ENCODE peak calls at places on chromosomes 12 and 14, in eight cellular contexts. A, H, W, P, L, J, O and R are unnamed samples.

GRCh38 chr12:93785262-93786010 is 108.3 kb downstream of the CRADD start:
- DNase-seq in P (peak), J (peak), L (peak), W (no peak), A (no peak), O (no peak), H (peak), R (no peak)

GRCh38 chr12:109894939-109895338 is 5.1 kb upstream of the TCHP start:
- DNase-seq in H (no peak), P (no peak), W (no peak), A (no peak), J (no peak), O (no peak), L (no peak), R (no peak)

GRCh38 chr12:7079826-7080125 is 12.5 kb downstream of the C1R start:
- DNase-seq in H (peak), L (peak), P (no peak), O (no peak), W (no peak), A (no peak), J (no peak), R (no peak)

GRCh38 chr14:80304125-80304766 is 92.9 kb upstream of the DIO2 start:
- DNase-seq in W (no peak), P (peak), A (no peak), H (no peak), J (no peak), O (no peak), L (peak), R (no peak)

GRCh38 chr14:35215110-35215872 is 76.9 kb upstream of the PSMA6 start:
- DNase-seq in O (no peak), A (no peak), P (peak), W (no peak), J (no peak), H (no peak), L (peak), R (no peak)

GRCh38 chr12:33061844-33062243 is 165.3 kb upstream of the PKP2 start:
- DNase-seq in A (no peak), H (no peak), W (no peak), L (no peak), J (no peak), P (no peak), O (no peak), R (no peak)

GRCh38 chr12:5565933-5566632 is 134.2 kb downstream of the NTF3 start:
- DNase-seq in W (no peak), L (no peak), P (no peak), H (no peak), J (no peak), O (no peak), A (no peak), R (no peak)

GRCh38 chr12:19034937-19035336 is 94.6 kb upstream of the PLEKHA5 start:
- DNase-seq in O (no peak), H (no peak), W (no peak), L (no peak), J (no peak), A (no peak), P (no peak), R (no peak)

GRCh38 chr14:96634896-96635295 is 132.7 kb downstream of the PAPOLA start:
- DNase-seq in L (no peak), H (no peak), A (no peak), O (no peak), J (no peak), P (no peak), W (no peak), R (no peak)

GRCh38 chr12:110546339-110546738 is 36.8 kb downstream of the PPTC7 start:
- DNase-seq in J (no peak), L (peak), O (no peak), A (no peak), W (no peak), H (peak), P (no peak), R (no peak)

GRCh38 chr12:51174501-51174900 is 1.6 kb upstream of the TFCP2 start:
- DNase-seq in A (no peak), H (no peak), O (no peak), W (no peak), J (no peak), P (no peak), L (no peak), R (no peak)

GRCh38 chr12:93857917-93858513 is 180.8 kb downstream of the CRADD start:
- DNase-seq in P (no peak), L (no peak), O (no peak), J (no peak), A (no peak), H (no peak), W (no peak), R (no peak)

GRCh38 chr12:80470403-80470802 is 26.4 kb downstream of the PTPRQ start:
- DNase-seq in L (no peak), H (no peak), A (no peak), O (no peak), P (no peak), W (no peak), J (no peak), R (no peak)

GRCh38 chr12:118212627-118213026 is 76.7 kb downstream of the PEBP1 start:
- DNase-seq in P (no peak), A (no peak), O (no peak), J (no peak), L (no peak), H (no peak), W (no peak), R (no peak)

GRCh38 chr14:24631749-24632335 is 2.1 kb downstream of the GZMB start:
- DNase-seq in H (no peak), J (no peak), W (no peak), O (no peak), P (no peak), A (no peak), L (no peak), R (no peak)

GRCh38 chr14:92161521-92161920 is 39.8 kb downstream of the CPSF2 start:
- DNase-seq in J (no peak), L (no peak), H (no peak), P (no peak), A (no peak), O (no peak), W (no peak), R (no peak)

GRCh38 chr14:64906022-64906421 is 8.2 kb upstream of the CHURC1 start:
- DNase-seq in H (no peak), W (no peak), J (no peak), A (no peak), L (no peak), O (no peak), P (no peak), R (no peak)

GRCh38 chr12:31261744-31262143 is 64.2 kb downstream of the SINHCAF start:
- DNase-seq in O (no peak), A (no peak), J (no peak), P (no peak), L (no peak), H (no peak), W (no peak), R (no peak)

GRCh38 chr12:98221243-98221808 is 294.1 kb upstream of the TMPO start:
- DNase-seq in O (no peak), W (no peak), J (no peak), A (no peak), L (no peak), H (no peak), P (no peak), R (no peak)

GRCh38 chr14:77622562-77622961 is 6.1 kb upstream of the SPTLC2 start:
- DNase-seq in P (no peak), H (no peak), J (no peak), O (no peak), A (peak), W (no peak), L (no peak), R (no peak)

GRCh38 chr12:49974231-49974675 is 1.5 kb downstream of the AQP6 start:
- DNase-seq in O (no peak), J (no peak), L (peak), H (no peak), W (no peak), A (peak), P (peak), R (no peak)

GRCh38 chr14:77151245-77151644 is 9.7 kb upstream of the ZDHHC22 start:
- DNase-seq in W (peak), J (no peak), O (no peak), H (no peak), P (no peak), L (peak), A (no peak), R (no peak)

GRCh38 chr14:36105401-36105800 is 71.1 kb downstream of the PTCSC3 start:
- DNase-seq in H (no peak), A (no peak), W (peak), P (no peak), L (peak), J (no peak), O (no peak), R (no peak)

GRCh38 chr12:72330784-72331183 is 58.6 kb downstream of the TRHDE start:
- DNase-seq in W (no peak), J (no peak), H (no peak), L (no peak), P (no peak), A (no peak), O (no peak), R (no peak)

GRCh38 chr12:72330291-72330690 is 58.1 kb downstream of the TRHDE start:
- DNase-seq in H (no peak), L (peak), A (no peak), W (peak), O (no peak), P (no peak), J (no peak), R (no peak)
- TF ChIP-seq CTCF in H (no peak), L (no peak), A (no peak), W (no peak), O (no peak), P (no peak), J (no peak), R (no peak)

GRCh38 chr14:72892103-72892878 is 1.6 kb downstream of the DPF3 start:
- DNase-seq in H (no peak), W (peak), A (no peak), L (peak), J (no peak), P (no peak), O (no peak), R (no peak)
- TF ChIP-seq CTCF in H (no peak), W (no peak), A (no peak), L (no peak), J (no peak), P (no peak), O (no peak), R (no peak)

DNA sequence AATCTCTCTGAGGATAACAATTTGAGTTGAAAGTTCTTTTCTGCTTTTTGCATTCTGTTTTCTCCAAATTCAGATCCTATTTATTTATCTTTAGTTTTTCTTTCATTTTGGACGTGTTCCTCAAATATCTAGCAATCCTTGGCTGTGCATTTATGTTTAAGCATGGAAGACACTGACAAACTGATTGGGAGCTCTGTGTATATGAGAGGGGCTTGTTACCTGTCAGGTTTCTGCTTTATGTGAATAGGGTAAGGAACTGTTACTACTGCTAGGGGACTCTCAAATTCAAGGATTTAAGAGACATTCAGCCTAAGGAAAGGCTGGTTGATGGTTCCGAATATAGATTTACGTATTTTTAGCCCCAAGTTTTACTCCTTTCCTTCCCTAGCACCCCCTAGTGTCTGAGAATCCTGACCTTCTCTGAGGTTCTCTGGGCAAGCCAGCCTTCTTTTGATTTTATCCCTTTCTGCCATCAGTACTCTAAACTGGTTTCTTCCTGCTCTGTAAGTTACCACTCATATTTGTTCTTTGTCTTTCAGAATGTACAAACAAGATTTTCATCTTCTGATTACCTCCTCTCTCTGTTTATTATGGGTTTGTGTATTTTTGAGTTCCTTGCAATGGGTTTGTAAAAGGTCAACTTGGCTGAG is 30.5 kb downstream of the YLPM1 start:
- DNase-seq in W (no peak), L (peak), A (no peak), P (no peak), J (no peak), O (no peak), H (no peak), R (no peak)
- TF ChIP-seq CTCF in W (no peak), L (peak), A (no peak), P (peak), J (peak), O (peak), H (peak), R (no peak)

DNA sequence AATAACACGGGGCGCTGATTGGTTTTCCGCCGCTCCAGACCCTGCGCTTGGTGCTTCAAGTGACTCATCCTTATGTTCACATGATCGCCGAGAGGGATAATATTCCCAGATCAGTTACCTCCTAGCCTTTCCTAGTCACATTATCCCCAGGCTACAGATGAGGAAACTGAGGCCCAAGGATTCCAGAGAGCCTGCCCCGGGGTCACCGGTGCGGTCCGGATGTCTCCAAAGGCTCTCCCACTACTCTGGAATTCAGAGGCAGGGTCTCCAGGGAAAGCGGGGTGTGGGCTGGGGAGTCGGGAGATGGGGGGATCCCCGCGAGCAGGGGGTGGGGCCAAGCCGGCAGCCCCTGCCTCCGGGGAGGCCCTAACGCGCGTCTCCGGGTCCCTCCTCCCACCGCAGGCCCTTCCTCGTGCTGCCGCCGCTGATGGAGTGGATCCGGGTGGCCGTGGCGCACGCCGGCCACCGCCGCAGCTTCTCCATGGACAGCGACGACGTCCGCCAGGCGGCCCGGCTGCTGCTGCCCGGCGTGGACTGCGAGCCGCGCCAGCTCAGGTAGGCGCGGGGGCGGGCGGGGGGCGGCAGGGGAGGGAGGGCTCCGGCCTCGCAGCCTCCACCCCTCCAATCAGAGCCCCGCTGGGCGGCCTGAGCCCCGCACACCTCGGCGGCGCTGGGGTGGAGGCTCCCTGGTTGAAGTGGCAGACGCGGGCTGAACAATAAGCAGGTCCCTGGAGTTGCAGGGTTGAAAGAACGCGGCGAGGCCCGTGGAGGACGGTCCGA is 104.7 kb upstream of the PWP1 start:
- DNase-seq in L (no peak), W (peak), H (no peak), A (no peak), J (no peak), P (no peak), O (peak), R (no peak)
- TF ChIP-seq CTCF in L (no peak), W (no peak), H (no peak), A (no peak), J (no peak), P (no peak), O (peak), R (no peak)

DNA sequence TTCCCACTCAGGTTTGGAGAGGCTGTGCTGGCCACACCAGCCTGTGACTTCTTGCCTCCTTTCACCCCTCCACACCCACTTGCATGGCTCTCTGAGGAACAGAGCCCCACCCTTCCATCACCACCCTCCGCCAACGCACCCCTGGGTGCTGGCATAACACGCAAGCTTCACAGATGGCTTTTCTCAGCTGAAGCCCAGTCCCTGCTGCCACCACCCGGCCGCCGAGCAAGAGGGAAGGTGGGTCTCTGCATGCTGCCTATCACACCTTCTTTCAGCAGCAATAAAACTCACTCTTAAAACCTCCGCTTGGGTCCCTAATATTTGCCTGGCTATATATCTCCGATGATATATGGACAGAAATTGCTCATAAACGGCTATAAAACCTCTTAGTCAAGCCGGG is 41.6 kb downstream of the SMUG1 start:
- DNase-seq in P (no peak), A (peak), W (no peak), J (no peak), H (no peak), O (no peak), L (no peak), R (no peak)
- TF ChIP-seq CTCF in P (no peak), A (no peak), W (no peak), J (peak), H (no peak), O (no peak), L (no peak), R (no peak)

DNA sequence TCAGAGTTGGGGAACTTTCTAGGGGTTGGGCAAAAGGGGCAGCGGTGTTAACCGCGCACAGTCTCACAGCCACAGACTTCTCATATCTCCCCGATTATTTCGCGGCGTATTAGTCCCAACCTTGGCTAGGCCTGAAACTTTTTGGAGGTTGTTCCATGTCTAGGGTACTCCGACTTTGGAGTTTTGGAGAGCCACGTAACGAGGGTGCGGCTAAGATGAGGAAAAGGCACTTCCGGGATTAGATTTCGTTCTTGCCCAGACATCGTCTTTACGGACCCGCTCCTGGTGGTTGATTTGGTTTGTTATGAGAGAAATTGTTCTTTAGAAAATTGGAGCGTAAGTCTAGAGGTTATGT is 513 bp downstream of the CCNK start:
- DNase-seq in O (no peak), J (no peak), H (no peak), L (peak), A (no peak), P (no peak), W (no peak), R (no peak)
- TF ChIP-seq CTCF in O (no peak), J (no peak), H (no peak), L (no peak), A (no peak), P (no peak), W (no peak), R (no peak)

DNA sequence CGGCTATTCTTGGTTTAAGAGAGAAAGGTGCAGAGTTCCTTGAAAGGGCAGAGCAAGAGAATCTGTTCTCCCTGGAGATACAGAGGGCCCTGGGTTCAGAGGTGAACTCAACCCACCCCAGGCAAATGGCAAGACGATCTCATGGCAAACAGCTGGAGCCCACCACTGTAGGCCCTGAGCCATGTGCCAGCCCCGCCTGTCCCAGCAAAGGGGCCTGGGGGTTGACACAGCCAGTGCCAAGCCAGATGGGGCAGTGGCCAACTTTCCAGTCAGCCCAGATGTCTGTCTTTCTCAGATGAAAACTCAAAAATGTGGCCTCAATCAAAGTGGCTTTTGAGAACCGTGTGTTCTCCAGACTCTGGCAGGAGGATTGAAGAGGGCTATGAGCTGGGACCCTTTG is 51.8 kb downstream of the ISCA2 start:
- DNase-seq in W (no peak), J (no peak), H (no peak), O (no peak), P (no peak), A (no peak), L (no peak), R (no peak)
- TF ChIP-seq CTCF in W (no peak), J (no peak), H (no peak), O (no peak), P (no peak), A (no peak), L (no peak), R (no peak)

GRCh38 chr14:72826039-72826438 is 67.9 kb downstream of the DPF3 start:
- DNase-seq in L (no peak), J (no peak), H (no peak), O (no peak), W (no peak), A (no peak), P (no peak), R (no peak)
- TF ChIP-seq CTCF in L (no peak), J (no peak), H (no peak), O (no peak), W (no peak), A (no peak), P (no peak), R (no peak)

GRCh38 chr12:123390415-123391093 is 6.6 kb downstream of the KMT5A start:
- DNase-seq in W (no peak), O (no peak), L (no peak), J (no peak), H (no peak), P (no peak), A (no peak), R (no peak)

GRCh38 chr12:123389560-123390351 is 5.8 kb downstream of the KMT5A start:
- DNase-seq in O (peak), H (no peak), W (peak), A (peak), P (peak), J (no peak), L (no peak), R (no peak)

GRCh38 chr12:123387508-123388217 is 3.7 kb downstream of the KMT5A start:
- DNase-seq in A (no peak), P (no peak), J (no peak), L (no peak), W (no peak), O (no peak), H (no peak), R (no peak)

GRCh38 chr12:123388948-123389559 is 5.1 kb downstream of the KMT5A start:
- DNase-seq in H (no peak), J (no peak), O (peak), W (no peak), L (no peak), A (no peak), P (no peak), R (no peak)

GRCh38 chr12:123388218-123388947 is 4.5 kb downstream of the KMT5A start:
- DNase-seq in O (peak), J (peak), A (peak), P (peak), W (peak), L (peak), H (no peak), R (peak)
- TF ChIP-seq CTCF in O (no peak), J (peak), A (no peak), P (peak), W (no peak), L (no peak), H (no peak), R (no peak)